ENCODE peak calls at places on chromosome 14, in seven cellular contexts. N, C, T, D, W, J and X are unnamed samples. For H3K4me1, the result is how much of the 10 kb centered on the place peaks cover.

GRCh38 chr14:34098045-34098984 is 147.4 kb upstream of the EGLN3 start:
- DNase-seq in N (no peak), C (peak), T (no peak), D (peak), W (peak), J (no peak), X (no peak)

GRCh38 chr14:76191297-76191696 is 39.6 kb downstream of the GPATCH2L start:
- DNase-seq in N (peak), C (no peak), T (no peak), D (no peak), W (no peak), J (peak), X (no peak)

GRCh38 chr14:22994762-22995275 is 12.5 kb upstream of the AJUBA start:
- DNase-seq in N (no peak), C (no peak), T (peak), D (peak), W (no peak), J (peak), X (no peak)

GRCh38 chr14:105858676-105859025 is 332.3 kb downstream of the TMEM121 start:
- DNase-seq in N (peak), C (peak), T (no peak), D (no peak), W (peak), J (no peak), X (no peak)

GRCh38 chr14:98494582-98494981 is 777.4 kb downstream of the BCL11B start:
- DNase-seq in N (no peak), C (no peak), T (no peak), D (no peak), W (no peak), J (no peak), X (no peak)

GRCh38 chr14:50383618-50384225 is 13.0 kb downstream of the CDKL1 start:
- DNase-seq in N (no peak), C (no peak), T (no peak), D (no peak), W (no peak), J (no peak), X (no peak)

GRCh38 chr14:22418631-22419030 is 170.4 kb downstream of the DAD1 start:
- DNase-seq in N (no peak), C (no peak), T (no peak), D (no peak), W (no peak), J (no peak), X (no peak)

GRCh38 chr14:54807428-54807827 is 95.2 kb downstream of the GCH1 start:
- DNase-seq in N (no peak), C (no peak), T (no peak), D (no peak), W (no peak), J (no peak), X (no peak)

GRCh38 chr14:45939572-45939971 is 686.6 kb upstream of the MIS18BP1 start:
- DNase-seq in N (no peak), C (no peak), T (no peak), D (no peak), W (no peak), J (no peak), X (no peak)

GRCh38 chr14:63933110-63933509 is 80.3 kb downstream of the SYNE2 start:
- DNase-seq in N (no peak), C (no peak), T (no peak), D (no peak), W (no peak), J (no peak), X (no peak)

GRCh38 chr14:106185837-106186233 is 659.5 kb downstream of the TMEM121 start:
- DNase-seq in N (no peak), C (no peak), T (no peak), D (no peak), W (no peak), J (no peak), X (no peak)

GRCh38 chr14:76391981-76392690 is 16.2 kb downstream of the ESRRB start:
- DNase-seq in N (peak), C (no peak), T (no peak), D (no peak), W (no peak), J (no peak), X (no peak)

GRCh38 chr14:45381091-45381490 is 128.1 kb upstream of the MIS18BP1 start:
- DNase-seq in N (no peak), C (no peak), T (no peak), D (no peak), W (no peak), J (no peak), X (no peak)

GRCh38 chr14:105859717-105860614 is 333.6 kb downstream of the TMEM121 start:
- DNase-seq in N (peak), C (peak), T (no peak), D (no peak), W (peak), J (no peak), X (no peak)

GRCh38 chr14:71387753-71388152 is 480.5 kb downstream of the PCNX1 start:
- DNase-seq in N (no peak), C (no peak), T (no peak), D (no peak), W (no peak), J (no peak), X (no peak)

GRCh38 chr14:51605575-51605974 is 46.1 kb upstream of the FRMD6 start:
- DNase-seq in N (no peak), C (no peak), T (no peak), D (no peak), W (no peak), J (no peak), X (no peak)

GRCh38 chr14:51600658-51601057 is 51.1 kb upstream of the FRMD6 start:
- DNase-seq in N (no peak), C (no peak), T (no peak), D (no peak), W (no peak), J (no peak), X (no peak)

GRCh38 chr14:51602176-51602759 is 49.4 kb upstream of the FRMD6 start:
- DNase-seq in N (no peak), C (no peak), T (no peak), D (no peak), W (no peak), J (no peak), X (no peak)

GRCh38 chr14:51604078-51604477 is 47.6 kb upstream of the FRMD6 start:
- DNase-seq in N (no peak), C (no peak), T (no peak), D (no peak), W (no peak), J (no peak), X (no peak)

DNA sequence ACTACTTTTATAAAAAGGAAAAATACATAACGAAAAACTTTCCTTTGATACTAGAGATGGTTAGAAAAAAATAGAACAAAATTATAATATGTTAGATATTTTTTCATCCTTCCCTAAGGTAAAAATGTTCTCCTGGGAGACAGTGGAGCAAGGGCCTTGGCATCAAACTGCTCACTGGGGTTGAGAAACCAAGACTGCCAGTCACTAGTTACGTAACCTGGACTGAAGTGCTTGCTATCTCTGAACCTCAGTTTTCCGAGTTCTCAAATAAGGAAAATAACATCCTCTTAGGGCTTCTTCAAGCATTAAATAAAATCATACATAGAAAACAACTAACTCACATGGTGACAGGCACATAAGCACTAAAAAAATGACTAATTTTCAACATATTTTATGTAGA is 48.2 kb upstream of the FRMD6 start:
- DNase-seq in N (no peak), C (no peak), T (no peak), D (no peak), W (no peak), J (no peak), X (no peak)
- H3K4me1 ChIP-seq in N (under half), C (under half), T (under half), D (under half), W (under half), J (under half), X (under half)

GRCh38 chr14:56147980-56148901 is 30.0 kb downstream of the PELI2 start:
- DNase-seq in N (no peak), C (no peak), T (no peak), D (peak), W (no peak), J (no peak), X (no peak)
- H3K4me1 ChIP-seq in N (under half), C (under half), T (under half), D (under half), W (under half), J (under half), X (under half)

GRCh38 chr14:89447182-89447970 is 30.3 kb upstream of the FOXN3 start:
- DNase-seq in N (no peak), C (no peak), T (no peak), D (no peak), W (no peak), J (no peak), X (no peak)
- H3K4me1 ChIP-seq in N (under half), C (under half), T (under half), D (under half), W (under half), J (under half), X (under half)

DNA sequence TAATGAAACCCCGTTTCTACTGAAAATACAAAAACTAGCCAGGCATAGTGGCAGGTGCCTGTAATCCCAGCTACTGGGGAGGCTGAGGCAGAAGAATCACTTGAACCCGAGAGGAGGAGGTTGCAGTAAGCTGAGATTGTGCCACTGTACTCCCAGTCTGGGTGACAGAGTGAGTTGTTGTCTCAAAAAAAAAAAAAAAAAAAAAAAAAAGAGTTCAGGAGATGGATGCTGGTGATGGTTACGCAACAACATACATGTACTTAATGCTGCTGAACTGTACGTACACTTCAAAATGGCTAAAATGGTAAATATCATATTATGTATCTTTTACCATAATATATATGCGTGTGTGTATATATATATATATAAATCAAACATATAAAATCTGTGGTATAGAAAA is 29.0 kb downstream of the ACTN1 start:
- DNase-seq in N (no peak), C (no peak), T (no peak), D (no peak), W (no peak), J (no peak), X (no peak)
- H3K4me1 ChIP-seq in N (half or more), C (under half), T (under half), D (under half), W (under half), J (half or more), X (half or more)

GRCh38 chr14:95689441-95689840 is 3.2 kb downstream of the TCL1B start:
- DNase-seq in N (no peak), C (no peak), T (no peak), D (no peak), W (no peak), J (no peak), X (no peak)

GRCh38 chr14:95695051-95695450 is 8.8 kb downstream of the TCL1B start:
- DNase-seq in N (no peak), C (no peak), T (no peak), D (no peak), W (no peak), J (no peak), X (no peak)

GRCh38 chr14:95692109-95692508 is 5.9 kb downstream of the TCL1B start:
- DNase-seq in N (no peak), C (no peak), T (no peak), D (no peak), W (no peak), J (no peak), X (no peak)

GRCh38 chr14:95690815-95691214 is 4.6 kb downstream of the TCL1B start:
- DNase-seq in N (no peak), C (no peak), T (no peak), D (no peak), W (no peak), J (no peak), X (no peak)

GRCh38 chr14:95691591-95691990 is 5.4 kb downstream of the TCL1B start:
- DNase-seq in N (no peak), C (no peak), T (no peak), D (no peak), W (no peak), J (no peak), X (no peak)
- H3K4me1 ChIP-seq in N (under half), C (under half), T (under half), D (under half), W (under half), J (under half), X (under half)

GRCh38 chr14:104684449-104684821 is 5.0 kb upstream of the INF2 start:
- DNase-seq in N (no peak), C (no peak), T (no peak), D (no peak), W (peak), J (no peak), X (no peak)

GRCh38 chr14:104685998-104686610 is 3.3 kb upstream of the INF2 start:
- DNase-seq in N (no peak), C (no peak), T (no peak), D (no peak), W (peak), J (no peak), X (no peak)

GRCh38 chr14:104686624-104687517 is 2.5 kb upstream of the INF2 start:
- DNase-seq in N (no peak), C (peak), T (no peak), D (no peak), W (peak), J (no peak), X (no peak)

GRCh38 chr14:104683653-104684448 is 5.6 kb upstream of the INF2 start:
- DNase-seq in N (no peak), C (no peak), T (no peak), D (no peak), W (peak), J (no peak), X (no peak)

GRCh38 chr14:104685216-104685997 is 4.0 kb upstream of the INF2 start:
- DNase-seq in N (no peak), C (no peak), T (no peak), D (no peak), W (peak), J (no peak), X (no peak)
- H3K4me1 ChIP-seq in N (under half), C (under half), T (under half), D (half or more), W (under half), J (under half), X (under half)

DNA sequence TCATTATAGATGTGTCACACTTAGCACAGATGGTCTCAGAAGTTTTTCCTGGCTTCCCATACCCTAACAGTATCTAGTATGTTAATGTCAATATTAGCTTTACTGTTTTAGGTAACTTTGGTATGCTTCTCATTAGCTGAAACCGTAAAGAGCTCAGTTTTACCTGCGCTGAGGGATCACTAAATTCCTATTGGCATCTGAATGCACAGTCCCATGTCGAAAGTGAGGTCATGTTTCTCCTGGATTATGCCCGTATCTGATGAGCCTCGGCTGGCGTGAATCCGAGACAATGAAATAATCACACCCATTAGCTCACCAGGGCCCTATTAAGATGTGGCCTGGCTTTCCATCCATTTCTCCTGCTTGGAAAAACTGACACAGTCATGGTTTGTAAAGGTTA is 418.2 kb downstream of the ZFP36L1 start:
- DNase-seq in N (peak), C (peak), T (no peak), D (no peak), W (peak), J (no peak), X (no peak)
- H3K4me1 ChIP-seq in N (under half), C (under half), T (under half), D (under half), W (under half), J (under half), X (under half)

GRCh38 chr14:68736519-68736918 is 56.3 kb downstream of the ZFP36L1 start:
- DNase-seq in N (peak), C (peak), T (no peak), D (peak), W (no peak), J (no peak), X (no peak)
- H3K4me1 ChIP-seq in N (under half), C (under half), T (under half), D (under half), W (under half), J (under half), X (under half)